ENCODE peak calls at places on chromosomes 1 and 21, in six cellular contexts. Y is A549, O is GM12878, P is K562, H is SK-N-SH, E is IMR-90. I is an unnamed sample.

GRCh38 chr1:10682449-10683365 is 113.7 kb downstream of the CASZ1 start:
- DNase-seq in Y (no peak), O (no peak), P (no peak), H (no peak), E (no peak), I (no peak)

GRCh38 chr1:206900149-206900548 is 2.9 kb downstream of the IL24 start:
- DNase-seq in Y (no peak), O (no peak), P (no peak), H (no peak), E (no peak), I (no peak)

GRCh38 chr1:178122283-178122682 is 28.4 kb downstream of the RASAL2 start:
- DNase-seq in Y (no peak), O (no peak), P (no peak), H (no peak), E (peak), I (no peak)

GRCh38 chr1:2976180-2976562 is 45.1 kb upstream of the ACTRT2 start:
- DNase-seq in Y (no peak), O (no peak), P (no peak), H (no peak), E (no peak), I (no peak)

GRCh38 chr1:17984510-17985085 is 123.0 kb upstream of the IGSF21 start:
- DNase-seq in Y (peak), O (no peak), P (peak), H (peak), E (no peak), I (peak)

GRCh38 chr1:2232916-2233438 is 4.9 kb downstream of the SKI start:
- DNase-seq in Y (no peak), O (no peak), P (no peak), H (no peak), E (no peak), I (no peak)

GRCh38 chr1:230548357-230548756 is 93.9 kb upstream of the COG2 start:
- DNase-seq in Y (no peak), O (no peak), P (no peak), H (no peak), E (no peak), I (no peak)

GRCh38 chr1:69568435-69569280 is 936 bp downstream of the LRRC7 start:
- DNase-seq in Y (no peak), O (no peak), P (peak), H (peak), E (no peak), I (no peak)

GRCh38 chr1:19756480-19756879 is 43.2 kb downstream of the TMCO4 start:
- DNase-seq in Y (no peak), O (no peak), P (no peak), H (no peak), E (no peak), I (no peak)

GRCh38 chr1:45722809-45723208 is 27.6 kb downstream of the IPP start:
- DNase-seq in Y (no peak), O (no peak), P (no peak), H (no peak), E (peak), I (no peak)

GRCh38 chr1:33329600-33330305 is 8.9 kb upstream of the A3GALT2 start:
- DNase-seq in Y (no peak), O (no peak), P (no peak), H (no peak), E (no peak), I (no peak)

GRCh38 chr1:179031855-179032513 is 6.3 kb downstream of the FAM20B start:
- DNase-seq in Y (no peak), O (no peak), P (no peak), H (no peak), E (peak), I (no peak)

GRCh38 chr1:42933060-42933586 is 25.5 kb downstream of the SLC2A1 start:
- DNase-seq in Y (no peak), O (no peak), P (no peak), H (no peak), E (no peak), I (no peak)

GRCh38 chr1:3567405-3567804 is 43.9 kb downstream of the MEGF6 start:
- DNase-seq in Y (no peak), O (no peak), P (no peak), H (no peak), E (no peak), I (no peak)

GRCh38 chr1:192133350-192133950 is 24.8 kb upstream of the RGS18 start:
- DNase-seq in Y (no peak), O (no peak), P (no peak), H (no peak), E (peak), I (no peak)

GRCh38 chr1:64653466-64653865 is 91.4 kb upstream of the RAVER2 start:
- DNase-seq in Y (no peak), O (no peak), P (no peak), H (no peak), E (no peak), I (no peak)

GRCh38 chr1:30258876-30259275 is 464.5 kb downstream of the MATN1 start:
- DNase-seq in Y (no peak), O (no peak), P (no peak), H (no peak), E (no peak), I (no peak)

GRCh38 chr1:151061012-151061401 is 810 bp downstream of the MLLT11 start:
- DNase-seq in Y (peak), O (no peak), P (no peak), H (peak), E (peak), I (no peak)

GRCh38 chr21:36454706-36455105 is 25.2 kb downstream of the CLDN14 start:
- DNase-seq in Y (no peak), O (no peak), P (no peak), H (no peak), E (no peak), I (no peak)

GRCh38 chr1:14071581-14071980 is 371.6 kb downstream of the PRDM2 start:
- DNase-seq in Y (no peak), O (no peak), P (no peak), H (no peak), E (no peak), I (no peak)

GRCh38 chr1:206654826-206655225 is 19.5 kb downstream of the DYRK3 start:
- DNase-seq in Y (no peak), O (no peak), P (no peak), H (no peak), E (no peak), I (no peak)

GRCh38 chr1:25020851-25021585 is 90.9 kb upstream of the RUNX3 start:
- DNase-seq in Y (no peak), O (no peak), P (no peak), H (no peak), E (no peak), I (no peak)

GRCh38 chr1:228004887-228005462 is 1.8 kb upstream of the WNT3A start:
- DNase-seq in Y (no peak), O (no peak), P (peak), H (peak), E (no peak), I (no peak)
- TF ChIP-seq RFX5 in Y (no peak), O (no peak), P (no peak), H (no peak), E (no peak), I (no peak)

DNA sequence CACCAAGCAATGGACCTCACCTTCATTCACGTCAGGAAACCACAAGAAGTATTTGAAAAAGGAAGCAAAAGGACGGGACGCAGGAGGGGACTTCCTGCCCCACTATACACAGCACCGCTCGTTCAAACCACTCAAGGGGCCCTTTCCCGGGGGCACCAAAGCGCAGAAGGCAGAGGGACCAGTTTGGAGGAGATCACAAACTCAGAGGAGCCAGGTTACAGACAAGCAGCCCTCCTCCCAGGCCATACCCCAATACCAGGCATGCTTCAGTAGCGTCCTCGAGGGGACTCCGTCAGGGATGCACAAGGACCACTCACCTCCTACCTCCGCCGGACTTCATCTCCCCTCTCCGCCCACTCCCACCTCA is 685 bp downstream of the CRTC2 start:
- DNase-seq in Y (no peak), O (no peak), P (no peak), H (no peak), E (no peak), I (no peak)
- TF ChIP-seq RFX5 in Y (no peak), O (no peak), P (no peak), H (no peak), E (no peak), I (no peak)

GRCh38 chr1:232033285-232033684 is 406.7 kb downstream of the DISC1 start:
- DNase-seq in Y (no peak), O (no peak), P (no peak), H (no peak), E (no peak), I (no peak)
- TF ChIP-seq RFX5 in Y (no peak), O (no peak), P (no peak), H (no peak), E (no peak), I (no peak)

DNA sequence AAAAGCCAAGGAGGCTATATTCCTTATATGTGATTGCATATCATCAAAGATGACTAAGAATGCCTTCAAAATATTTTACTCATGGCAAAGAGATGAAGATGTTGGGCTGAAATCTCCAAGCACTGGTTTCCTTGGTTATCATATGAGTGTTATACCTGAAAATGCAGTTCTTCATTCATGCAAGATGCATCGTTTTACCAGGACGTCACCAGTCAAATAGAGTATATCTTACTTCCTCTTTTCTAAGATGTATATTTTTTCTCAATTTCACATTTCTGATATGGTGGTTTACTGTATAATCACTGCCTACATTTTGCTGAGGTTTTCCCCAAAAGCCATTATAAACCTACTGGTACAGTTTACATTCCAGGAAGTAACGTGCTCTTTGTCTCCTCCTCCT is 1085.7 kb downstream of the NCAM2 start:
- DNase-seq in Y (no peak), O (no peak), P (no peak), H (no peak), E (no peak), I (no peak)
- TF ChIP-seq RFX5 in Y (no peak), O (no peak), P (no peak), H (no peak), E (no peak), I (no peak)

DNA sequence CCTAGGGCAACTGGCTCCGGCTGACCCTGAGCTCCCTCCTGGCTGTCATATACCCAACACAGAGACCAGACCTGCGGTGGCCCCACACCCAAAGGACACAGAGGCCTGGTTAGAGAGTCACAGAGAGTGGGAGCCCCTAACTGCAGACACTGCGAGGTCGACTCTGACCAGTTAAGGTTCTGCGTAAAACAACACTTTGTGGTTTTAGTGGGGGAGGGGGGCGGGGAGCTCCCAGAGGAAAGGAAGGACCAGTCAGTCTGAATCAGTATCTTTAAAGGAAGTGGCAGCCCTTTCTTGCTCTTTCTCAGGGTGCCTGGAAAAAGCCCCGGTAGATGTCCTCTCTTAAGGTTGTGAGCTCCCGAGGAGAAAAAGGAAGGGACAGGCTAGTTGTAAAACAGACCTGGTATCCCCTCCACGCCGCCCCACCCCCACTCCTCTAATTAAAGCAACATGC is 2.4 kb downstream of the SSBP3 start:
- DNase-seq in Y (no peak), O (no peak), P (peak), H (no peak), E (peak), I (no peak)
- TF ChIP-seq RFX5 in Y (no peak), O (no peak), P (no peak), H (no peak), E (no peak), I (no peak)

GRCh38 chr21:45027241-45028196 is 46.9 kb upstream of the ADARB1 start:
- DNase-seq in Y (no peak), O (no peak), P (no peak), H (peak), E (no peak), I (no peak)
- TF ChIP-seq RFX5 in Y (no peak), O (no peak), P (no peak), H (no peak), E (no peak), I (no peak)

GRCh38 chr1:183842817-183843187 is 37.9 kb downstream of the RGL1 start:
- DNase-seq in Y (no peak), O (no peak), P (no peak), H (no peak), E (no peak), I (no peak)

GRCh38 chr1:183840140-183840539 is 35.2 kb downstream of the RGL1 start:
- DNase-seq in Y (peak), O (no peak), P (no peak), H (no peak), E (peak), I (no peak)

GRCh38 chr1:183841550-183841949 is 36.6 kb downstream of the RGL1 start:
- DNase-seq in Y (no peak), O (peak), P (no peak), H (no peak), E (peak), I (no peak)

GRCh38 chr1:183844806-183845205 is 39.9 kb downstream of the RGL1 start:
- DNase-seq in Y (no peak), O (peak), P (no peak), H (no peak), E (no peak), I (no peak)

GRCh38 chr1:183841950-183842816 is 37.3 kb downstream of the RGL1 start:
- DNase-seq in Y (no peak), O (peak), P (no peak), H (peak), E (peak), I (peak)
- TF ChIP-seq RFX5 in Y (no peak), O (no peak), P (no peak), H (no peak), E (no peak), I (no peak)

DNA sequence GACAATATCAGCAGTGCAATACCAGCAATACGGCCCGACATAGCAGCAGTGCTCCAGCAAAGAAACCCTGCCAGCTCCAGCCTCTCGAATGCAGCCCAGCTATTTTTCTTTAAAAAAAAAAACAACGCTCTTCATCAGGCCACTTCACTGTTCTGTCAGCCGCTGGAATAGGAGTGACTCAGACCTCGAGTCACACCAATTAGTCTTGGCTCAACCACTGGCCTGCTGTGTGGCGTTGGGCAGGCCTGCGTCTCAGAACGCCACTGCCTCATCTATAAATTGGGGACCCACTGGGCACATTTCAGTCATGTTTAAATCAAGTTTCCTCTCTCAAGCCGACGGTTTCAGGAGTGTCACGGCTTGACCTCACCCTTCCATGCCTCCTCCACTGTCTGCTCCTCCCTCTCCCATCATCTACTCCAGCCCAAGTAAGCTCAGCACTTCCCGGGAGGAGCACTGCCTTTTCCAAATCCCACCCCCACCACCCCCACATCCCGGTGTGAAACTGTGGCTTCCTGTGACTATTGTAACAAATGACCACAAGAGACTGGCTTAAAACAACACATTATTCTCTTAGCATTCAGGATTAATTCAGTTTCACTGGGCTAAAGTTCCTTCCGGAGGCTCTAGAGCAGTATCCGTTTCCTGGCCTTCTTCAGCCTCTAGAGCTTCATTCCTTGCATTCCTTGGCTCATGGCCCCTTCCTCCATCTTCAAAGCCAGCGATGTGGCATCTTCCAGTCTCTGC is 71.9 kb upstream of the EFHD2 start:
- DNase-seq in Y (no peak), O (no peak), P (no peak), H (no peak), E (peak), I (no peak)
- TF ChIP-seq RFX5 in Y (no peak), O (no peak), P (no peak), H (no peak), E (no peak), I (no peak)

GRCh38 chr1:112674986-112675727 is 698 bp downstream of the MOV10 start:
- DNase-seq in Y (no peak), O (no peak), P (peak), H (peak), E (peak), I (peak)

GRCh38 chr1:112674440-112674985 is at the start of gene MOV10:
- DNase-seq in Y (peak), O (peak), P (peak), H (peak), E (peak), I (peak)

GRCh38 chr1:112672009-112672408 is 2.5 kb upstream of the MOV10 start:
- DNase-seq in Y (no peak), O (no peak), P (no peak), H (no peak), E (no peak), I (no peak)

GRCh38 chr1:112672842-112673241 is 1.6 kb upstream of the MOV10 start:
- DNase-seq in Y (no peak), O (no peak), P (no peak), H (no peak), E (no peak), I (no peak)

DNA sequence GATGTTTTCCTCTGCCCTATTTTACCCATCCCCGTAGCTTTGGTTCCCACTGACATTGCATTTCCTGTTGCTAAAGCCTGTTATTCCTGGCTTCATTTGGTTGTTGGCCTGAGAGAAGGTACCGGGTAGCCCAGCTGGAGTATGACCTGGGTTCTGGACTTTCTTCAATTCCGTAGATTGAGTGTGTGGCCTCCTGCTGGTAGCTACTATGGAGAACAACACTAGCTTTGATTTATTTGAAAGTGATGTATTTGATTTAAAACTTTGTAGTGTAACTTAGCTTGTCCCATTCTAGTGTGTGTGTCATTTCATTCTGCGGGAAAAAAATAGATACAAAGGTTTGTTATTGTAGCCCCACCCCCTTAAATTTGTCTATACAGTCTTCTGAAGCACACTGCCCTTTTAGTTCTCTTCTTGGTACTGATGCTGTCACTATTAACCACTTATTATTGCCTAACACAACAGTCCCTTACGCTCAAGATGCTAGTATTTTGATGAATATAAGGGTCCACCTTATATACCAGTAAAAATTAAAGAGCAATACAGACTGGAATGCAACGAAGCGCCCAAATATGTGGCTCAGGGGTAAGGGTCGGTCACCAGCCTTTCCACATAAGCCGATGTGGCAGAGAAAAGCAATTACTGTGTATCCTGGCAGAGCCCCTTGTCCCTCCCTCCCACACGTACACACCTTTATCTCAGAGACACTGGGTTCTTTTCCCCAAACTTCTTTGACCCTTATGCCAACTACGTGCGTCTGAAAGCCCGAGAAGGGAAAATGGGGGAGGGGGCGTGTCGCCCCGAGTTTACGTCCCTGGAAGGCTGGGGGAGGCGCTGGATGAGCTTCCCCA is 645 bp upstream of the MOV10 start:
- DNase-seq in Y (peak), O (no peak), P (peak), H (peak), E (peak), I (peak)
- TF ChIP-seq RFX5 in Y (no peak), O (no peak), P (no peak), H (no peak), E (no peak), I (no peak)

I was measured in HepG2.